ENCODE peak calls at places on chromosome 17, in seven cellular contexts. V is endodermal cell, N is cardiac fibroblast, G is GM12864, R is mesothelial cell of epicardium, S is RWPE1, F is body of pancreas. Z is an unnamed sample.
A peak's percentile ranks its signal among the peaks of the same experiment; 100 is the strongest.

GRCh38 chr17:80169107-80169506 is 723 bp upstream of the CARD14 start:
- DNase-seq in V (no peak), N (no peak), R (no peak), G (no peak), F (no peak), S (no peak), Z (no peak)

GRCh38 chr17:12620200-12620720 is 45.4 kb upstream of the MYOCD start:
- DNase-seq in G (no peak), R (no peak), N (peak; percentile 26), S (no peak), F (no peak), V (no peak), Z (no peak)

GRCh38 chr17:57834146-57834741 is 15.6 kb downstream of the MRPS23 start:
- DNase-seq in S (peak; percentile 36), G (no peak), R (no peak), V (peak; percentile 88), F (peak; percentile 38), N (peak; percentile 21), Z (no peak)

GRCh38 chr17:54426287-54426886 is 474.3 kb upstream of the TOM1L1 start:
- DNase-seq in V (peak; percentile 60), N (no peak), G (no peak), R (no peak), F (no peak), S (peak; percentile 3), Z (no peak)

GRCh38 chr17:78143214-78144145 is 2.7 kb upstream of the C17orf99 start:
- DNase-seq in N (no peak), V (peak; percentile 51), F (peak; percentile 17), R (no peak), G (no peak), S (no peak), Z (no peak)

GRCh38 chr17:78366109-78366848 is 6.4 kb upstream of the SOCS3 start:
- DNase-seq in F (no peak), S (no peak), N (no peak), R (no peak), G (no peak), V (peak; percentile 86), Z (no peak)

GRCh38 chr17:59752446-59752845 is 45.0 kb downstream of the VMP1 start:
- DNase-seq in V (no peak), S (no peak), G (no peak), N (no peak), F (no peak), R (no peak), Z (no peak)

GRCh38 chr17:48352630-48353029 is 77.4 kb downstream of the SKAP1 start:
- DNase-seq in F (no peak), R (no peak), G (no peak), V (no peak), N (no peak), S (peak; percentile 11), Z (no peak)

GRCh38 chr17:32971171-32971570 is 20.5 kb upstream of the SPACA3 start:
- DNase-seq in N (peak; percentile 32), S (no peak), V (no peak), R (no peak), F (peak; percentile 79), G (peak; percentile 86), Z (no peak)

GRCh38 chr17:21705021-21705601 is 12.8 kb downstream of the KCNJ18 start:
- DNase-seq in G (no peak), F (no peak), S (no peak), V (no peak), N (no peak), R (no peak), Z (no peak)

GRCh38 chr17:65453204-65453931 is 108.1 kb downstream of the AXIN2 start:
- DNase-seq in F (no peak), G (no peak), V (no peak), S (no peak), R (no peak), N (no peak), Z (no peak)

GRCh38 chr17:74464730-74465377 is 1.6 kb upstream of the CD300A start:
- DNase-seq in F (no peak), V (no peak), S (no peak), R (no peak), N (no peak), G (no peak), Z (no peak)

GRCh38 chr17:66781135-66781534 is 53.8 kb upstream of the CACNG5 start:
- DNase-seq in S (no peak), R (no peak), V (no peak), N (no peak), F (no peak), G (no peak), Z (no peak)

GRCh38 chr17:82094931-82095776 is 2.9 kb downstream of the FASN start:
- DNase-seq in F (no peak), V (no peak), G (no peak), N (no peak), S (no peak), R (no peak), Z (no peak)

GRCh38 chr17:62869885-62870580 is 61.9 kb upstream of the MARCHF10 start:
- DNase-seq in R (peak; percentile 41), V (peak; percentile 79), G (no peak), N (peak; percentile 75), S (peak; percentile 55), F (no peak), Z (no peak)

GRCh38 chr17:9628509-9628908 is 16.8 kb upstream of the USP43 start:
- DNase-seq in N (no peak), V (no peak), F (no peak), G (no peak), S (peak; percentile 14), R (no peak), Z (no peak)

DNA sequence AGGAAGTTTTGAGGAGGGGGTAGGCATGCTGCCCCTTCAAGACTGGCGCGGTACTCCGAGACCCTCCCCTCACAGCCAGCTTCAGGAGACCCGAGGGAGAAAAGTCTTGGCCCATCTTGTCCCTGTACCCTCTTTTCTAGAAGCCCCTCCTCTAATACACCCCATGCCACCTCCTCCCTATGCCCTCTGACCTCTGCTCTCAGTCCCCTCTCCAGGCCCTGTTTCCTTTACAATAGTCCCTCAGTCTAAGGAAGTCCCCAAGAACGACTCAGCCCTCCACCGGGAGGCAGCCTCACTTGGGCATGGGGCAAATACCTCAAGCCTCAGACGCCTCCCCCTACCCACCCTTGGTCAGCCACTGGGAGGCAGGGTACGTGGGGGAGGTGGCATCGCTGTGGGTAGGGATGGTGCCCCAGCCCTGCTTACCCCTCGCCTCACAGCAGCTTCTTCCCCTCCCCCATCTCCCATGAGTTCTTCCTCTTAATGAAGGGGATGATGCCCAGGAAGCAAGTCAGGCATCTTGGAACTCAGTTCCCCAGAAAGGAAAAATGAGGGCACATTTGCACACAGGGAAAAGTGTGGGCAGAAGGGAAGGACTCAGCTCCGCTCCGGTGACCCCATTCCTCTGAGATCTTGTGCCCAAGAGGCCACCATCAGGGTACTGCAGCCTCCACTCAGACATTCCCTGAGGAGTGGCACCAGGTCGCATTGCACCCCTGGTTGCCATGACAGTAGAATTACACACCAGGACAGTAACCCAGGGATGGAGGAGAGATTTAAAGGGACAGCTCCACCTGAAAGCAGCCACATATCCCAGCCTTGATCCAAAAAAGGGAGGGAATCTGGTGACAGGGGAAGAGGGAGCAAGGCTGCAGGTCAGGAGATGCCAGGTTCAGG is 6.2 kb downstream of the MPP2 start:
- DNase-seq in S (no peak), G (no peak), N (no peak), F (no peak), R (no peak), V (peak; percentile 72), Z (no peak)
- TF ChIP-seq CTCF in S (no peak), G (no peak), N (no peak), F (no peak), R (no peak), V (peak; percentile 15), Z (no peak)

GRCh38 chr17:18143044-18143936 is 34.7 kb downstream of the MYO15A start:
- DNase-seq in N (peak; percentile 19), V (peak; percentile 95), R (no peak), G (no peak), S (no peak), F (no peak), Z (peak; percentile 46)
- TF ChIP-seq CTCF in N (peak; percentile 48), V (peak; percentile 86), R (no peak), G (peak; percentile 60), S (no peak), F (no peak), Z (peak; percentile 47)

GRCh38 chr17:75706042-75706728 is 15.1 kb upstream of the ITGB4 start:
- DNase-seq in R (no peak), S (no peak), F (no peak), V (no peak), G (no peak), N (no peak), Z (no peak)
- TF ChIP-seq CTCF in R (no peak), S (no peak), F (no peak), V (peak; percentile 21), G (no peak), N (no peak), Z (no peak)

DNA sequence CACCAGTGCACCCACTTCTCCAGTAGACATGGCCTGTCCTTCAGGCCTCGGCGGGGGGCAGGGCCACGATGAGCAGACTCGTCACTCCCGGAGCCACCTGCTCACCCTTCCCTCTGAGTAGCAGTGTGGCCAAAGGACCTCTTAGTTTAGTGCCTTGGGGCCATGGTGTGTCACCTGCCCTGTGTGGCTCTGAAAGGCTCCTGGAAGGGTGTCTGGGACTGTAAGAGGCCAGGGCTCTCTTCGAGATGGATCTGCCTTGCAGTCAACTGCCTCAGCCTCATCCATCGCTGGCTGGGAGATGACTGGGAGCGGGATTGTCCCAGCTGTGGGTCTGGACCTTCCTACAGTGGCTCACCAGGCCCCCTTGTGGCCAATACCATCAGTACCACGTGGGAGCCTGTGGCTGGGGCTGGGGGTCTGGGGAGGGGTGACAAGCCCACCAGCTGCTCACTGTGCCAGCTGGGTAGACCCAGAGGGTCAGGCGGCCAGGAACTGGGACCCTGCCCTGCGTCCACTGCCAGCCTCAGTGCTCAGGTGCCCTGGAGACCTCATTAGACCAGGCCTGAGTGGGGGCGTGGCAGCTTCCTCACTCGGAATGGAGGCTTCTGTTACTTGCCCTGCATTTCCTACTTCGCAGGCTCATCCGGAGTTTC is 133.4 kb downstream of the OR1D5 start:
- DNase-seq in S (peak; percentile 53), V (peak; percentile 96), F (peak; percentile 68), R (no peak), N (peak; percentile 36), G (no peak), Z (peak; percentile 75)
- TF ChIP-seq CTCF in S (peak; percentile 71), V (peak; percentile 96), F (peak; percentile 70), R (peak; percentile 78), N (peak; percentile 67), G (peak; percentile 80), Z (peak; percentile 82)

GRCh38 chr17:17570207-17570797 is 21.2 kb downstream of the PEMT start:
- DNase-seq in V (peak; percentile 85), S (no peak), G (no peak), F (peak; percentile 75), N (peak; percentile 32), R (no peak), Z (peak; percentile 49)
- TF ChIP-seq CTCF in V (peak; percentile 68), S (no peak), G (no peak), F (peak; percentile 57), N (peak; percentile 35), R (no peak), Z (no peak)